ENCODE peak calls at places on chromosomes 11 and 22, in nine cellular contexts. E is endothelial cell, O is GM10248, W is fibroblast of the aortic adventitia, S is pancreas, A is MCF 10A, F is body of pancreas, N is bronchial epithelial cell, R is fibroblast of mammary gland. L is an unnamed sample.

GRCh38 chr22:17903564-17904295 is 120.6 kb downstream of the MICAL3 start:
- DNase-seq in E (no peak), O (no peak), W (no peak), S (no peak), A (no peak), F (peak), N (no peak), R (no peak), L (no peak)

GRCh38 chr11:79236541-79236971 is 204.3 kb downstream of the TENM4 start:
- DNase-seq in E (no peak), O (no peak), W (peak), S (no peak), A (peak), F (no peak), N (peak), R (peak), L (no peak)

GRCh38 chr22:19143967-19144400 is 467 bp downstream of the ESS2 start:
- DNase-seq in E (no peak), O (no peak), W (peak), S (no peak), A (no peak), F (no peak), N (peak), R (no peak), L (peak)

GRCh38 chr11:77107950-77108349 is 5.3 kb downstream of the OMP start:
- DNase-seq in E (no peak), O (no peak), W (peak), S (peak), A (peak), F (peak), N (peak), R (peak), L (peak)

GRCh38 chr22:17536269-17536668 is 27.0 kb upstream of the SLC25A18 start:
- DNase-seq in E (no peak), O (no peak), W (peak), S (no peak), A (peak), F (no peak), N (no peak), R (no peak), L (no peak)

GRCh38 chr11:60915250-60915914 is 1.4 kb downstream of the TMEM109 start:
- DNase-seq in E (peak), O (peak), W (peak), S (peak), A (peak), F (peak), N (peak), R (peak), L (peak)

GRCh38 chr11:65639623-65640482 is 2.0 kb downstream of the SIPA1 start:
- DNase-seq in E (peak), O (peak), W (no peak), S (peak), A (no peak), F (no peak), N (no peak), R (no peak), L (no peak)

GRCh38 chr22:45306139-45306538 is 3.6 kb upstream of the FAM118A start:
- DNase-seq in E (no peak), O (no peak), W (no peak), S (no peak), A (no peak), F (no peak), N (no peak), R (no peak), L (no peak)

GRCh38 chr11:115758011-115758410 is 253.8 kb upstream of the CADM1 start:
- DNase-seq in E (no peak), O (no peak), W (no peak), S (no peak), A (no peak), F (no peak), N (no peak), R (no peak), L (no peak)

GRCh38 chr11:76655466-76656086 is 15.0 kb downstream of the LRRC32 start:
- DNase-seq in E (no peak), O (no peak), W (no peak), S (no peak), A (no peak), F (no peak), N (no peak), R (no peak), L (no peak)

GRCh38 chr22:48574776-48575566 is 1252.7 kb downstream of the BRD1 start:
- DNase-seq in E (peak), O (no peak), W (no peak), S (peak), A (no peak), F (peak), N (no peak), R (no peak), L (no peak)

GRCh38 chr11:44565008-44565745 is at the start of gene CD82:
- DNase-seq in E (peak), O (peak), W (peak), S (peak), A (peak), F (peak), N (peak), R (peak), L (peak)
- TF ChIP-seq CTCF in E (peak), O (no peak), W (peak), S (no peak), A (peak), F (peak), N (peak), R (no peak), L (no peak)

DNA sequence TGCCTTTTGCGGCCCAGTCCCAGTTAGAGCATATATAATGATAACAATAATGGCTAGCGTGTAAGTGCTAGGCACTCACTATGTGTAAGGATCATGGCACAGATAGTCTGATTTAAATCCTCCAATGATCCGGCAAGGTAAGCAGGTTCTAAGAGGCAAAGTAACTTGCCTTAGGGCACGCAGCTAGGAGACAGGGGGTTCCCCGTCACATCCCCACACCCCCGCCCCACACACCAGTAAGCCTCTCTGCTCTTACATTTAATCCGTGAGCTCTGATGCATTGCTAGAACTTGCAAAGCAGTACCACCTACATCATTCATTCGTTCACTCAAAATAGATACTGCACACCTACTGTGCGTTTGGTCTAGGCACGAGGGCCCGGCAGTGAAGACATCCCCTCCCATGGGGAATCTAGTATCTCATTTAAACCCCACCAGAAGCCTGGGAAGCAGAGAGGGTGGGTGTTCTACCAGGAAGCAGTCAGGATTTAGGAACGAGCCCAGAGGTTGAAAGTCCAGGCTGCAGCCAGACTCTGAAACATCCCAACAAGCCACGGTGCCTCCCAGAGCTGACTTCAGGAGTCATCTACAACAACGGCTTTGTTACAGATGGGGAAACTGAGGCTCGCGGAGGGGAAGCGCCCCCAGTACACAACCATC is 20.6 kb downstream of the TMPRSS6 start:
- DNase-seq in E (no peak), O (peak), W (no peak), S (no peak), A (no peak), F (no peak), N (no peak), R (no peak), L (no peak)
- TF ChIP-seq CTCF in E (no peak), O (no peak), W (no peak), S (no peak), A (no peak), F (no peak), N (no peak), R (no peak), L (no peak)

GRCh38 chr11:100525635-100526034 is 161.5 kb upstream of the ARHGAP42 start:
- DNase-seq in E (peak), O (no peak), W (no peak), S (no peak), A (peak), F (no peak), N (peak), R (no peak), L (no peak)

GRCh38 chr11:100525197-100525596 is 161.9 kb upstream of the ARHGAP42 start:
- DNase-seq in E (no peak), O (no peak), W (no peak), S (no peak), A (peak), F (no peak), N (no peak), R (no peak), L (no peak)

DNA sequence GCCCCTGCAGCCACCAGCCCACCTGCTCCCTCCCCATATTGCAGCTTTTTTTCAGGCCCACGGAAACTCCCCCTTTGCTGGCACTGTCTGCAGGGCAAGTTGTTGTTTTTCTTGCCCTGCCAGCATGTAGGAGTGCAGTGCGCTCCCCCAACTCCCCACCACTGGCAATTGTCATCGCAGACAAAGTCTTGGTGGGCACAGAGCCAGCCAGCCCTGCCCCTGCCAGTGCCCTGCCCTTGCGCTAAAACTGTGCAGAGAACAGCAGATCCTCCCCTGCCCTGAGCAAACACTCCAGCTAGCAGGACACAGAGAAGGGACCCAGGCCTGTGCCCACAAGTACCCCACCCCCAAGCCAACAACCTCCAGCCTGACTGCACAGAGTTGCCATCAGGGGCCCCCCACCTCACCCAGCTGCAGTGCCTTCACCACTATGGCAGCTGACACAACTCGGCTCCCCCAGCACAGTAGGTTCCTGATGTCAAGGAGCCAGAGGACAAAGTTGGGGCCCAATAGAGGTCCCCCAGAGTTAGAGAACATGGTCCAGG is 158.1 kb upstream of the ARHGAP42 start:
- DNase-seq in E (no peak), O (no peak), W (no peak), S (peak), A (no peak), F (no peak), N (no peak), R (no peak), L (no peak)
- TF ChIP-seq CTCF in E (no peak), O (no peak), W (no peak), S (no peak), A (no peak), F (no peak), N (no peak), R (no peak), L (no peak)

DNA sequence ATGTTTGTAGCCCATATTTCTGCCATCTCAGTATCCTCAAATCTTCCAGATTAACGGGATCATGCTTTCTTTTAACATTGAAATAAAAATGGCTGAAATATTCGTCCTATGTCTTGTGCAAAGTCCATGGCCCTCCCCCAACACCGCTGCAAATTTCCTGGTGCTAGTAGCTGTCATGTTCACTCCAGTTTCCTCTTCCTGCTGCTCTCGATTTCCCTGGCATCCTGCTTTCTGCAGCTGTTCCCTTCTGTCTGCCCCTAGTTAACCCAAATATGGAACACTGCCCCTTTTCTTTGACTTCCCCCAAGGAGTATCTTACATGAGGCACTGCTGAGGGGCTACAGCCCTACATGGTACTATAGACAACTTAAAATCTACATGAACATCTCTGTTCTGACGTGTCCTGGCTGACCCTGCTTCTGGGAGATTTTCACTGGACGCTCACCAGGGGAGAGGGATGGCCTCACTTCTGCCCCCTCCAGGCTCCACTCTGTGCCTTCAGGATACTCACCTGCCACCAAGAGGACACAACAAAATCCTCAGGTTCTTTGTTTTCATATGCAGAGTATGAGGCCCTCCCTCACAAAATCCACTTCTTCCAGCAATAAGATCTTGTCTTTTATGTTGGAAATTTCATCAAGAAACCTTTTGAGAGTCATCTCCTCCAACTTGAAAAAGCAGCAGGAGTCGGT is 29.4 kb upstream of the SCUBE2 start:
- DNase-seq in E (peak), O (no peak), W (no peak), S (no peak), A (no peak), F (no peak), N (no peak), R (no peak), L (no peak)
- TF ChIP-seq CTCF in E (peak), O (no peak), W (peak), S (no peak), A (no peak), F (no peak), N (no peak), R (peak), L (peak)

GRCh38 chr11:69718147-69718546 is 14.3 kb upstream of the FGF19 start:
- DNase-seq in E (peak), O (peak), W (no peak), S (no peak), A (no peak), F (no peak), N (no peak), R (peak), L (peak)
- TF ChIP-seq CTCF in E (peak), O (peak), W (peak), S (no peak), A (no peak), F (no peak), N (peak), R (peak), L (peak)

DNA sequence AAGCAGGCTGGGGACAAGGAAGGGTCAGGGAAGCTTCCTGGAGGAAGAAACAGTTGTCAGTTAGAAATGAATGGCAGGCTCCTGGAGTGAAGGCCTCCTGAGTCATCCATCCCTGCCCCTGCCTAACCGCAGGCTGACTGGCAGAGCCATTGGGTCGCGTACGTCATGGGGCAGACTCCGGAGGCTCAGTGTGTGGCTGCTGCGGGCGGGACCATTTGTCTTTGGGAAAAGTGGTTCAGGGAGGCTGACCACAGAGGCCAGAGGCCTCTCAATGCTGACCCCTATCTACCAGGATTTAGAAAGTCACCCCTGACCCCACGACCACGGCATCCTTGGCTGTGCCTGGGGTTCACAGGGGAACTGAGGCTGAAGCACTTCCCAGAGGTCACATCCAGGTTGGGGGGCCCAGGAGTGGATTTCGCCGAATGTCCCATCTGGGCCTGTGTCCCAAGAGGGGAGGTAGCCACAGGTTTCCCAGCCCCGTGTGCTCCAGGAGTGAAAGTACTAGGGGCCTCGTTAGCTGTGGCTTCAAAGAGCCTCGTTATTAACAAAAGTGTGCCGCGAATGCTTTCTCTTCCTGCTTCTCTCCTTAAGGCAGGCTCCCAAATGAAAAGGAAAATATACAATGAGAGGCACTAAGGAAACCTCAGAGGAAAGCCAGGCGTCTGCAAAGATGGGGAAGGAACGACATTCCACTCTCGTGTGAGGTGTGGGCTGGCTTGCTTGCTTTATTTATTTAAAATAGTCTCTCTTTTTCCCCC is 58.9 kb downstream of the FLRT1 start:
- DNase-seq in E (no peak), O (no peak), W (peak), S (no peak), A (peak), F (no peak), N (peak), R (peak), L (peak)
- TF ChIP-seq CTCF in E (no peak), O (no peak), W (no peak), S (no peak), A (no peak), F (no peak), N (no peak), R (no peak), L (no peak)

DNA sequence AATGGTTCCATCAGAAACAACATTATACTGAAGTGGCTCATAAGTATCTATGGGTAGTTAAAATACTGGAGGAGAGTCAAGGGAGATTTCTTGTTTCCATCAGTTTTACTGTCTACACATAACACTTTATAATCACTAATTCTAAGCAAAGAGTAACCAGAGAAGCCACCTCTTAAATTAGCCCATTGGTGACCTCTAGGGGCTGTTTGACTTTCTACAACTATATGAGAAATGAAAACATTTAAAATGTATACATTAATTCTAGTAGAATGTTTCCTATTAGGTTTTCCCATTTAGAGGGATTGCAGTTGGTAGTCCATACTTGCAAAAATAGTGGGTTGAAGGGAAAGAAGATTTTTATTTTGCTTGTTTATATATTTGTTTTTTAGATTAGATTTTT is 504.3 kb downstream of the FAM181B start:
- DNase-seq in E (no peak), O (peak), W (peak), S (no peak), A (peak), F (no peak), N (peak), R (peak), L (no peak)
- TF ChIP-seq CTCF in E (peak), O (peak), W (peak), S (no peak), A (peak), F (no peak), N (peak), R (peak), L (no peak)